ENCODE peak calls at places on chromosomes 7 and 10, in seven cellular contexts. E is thoracic aorta, R is PC-9, Z is Peyer's patch, K is psoas muscle, F is mesendoderm, T is neural progenitor cell. Y is an unnamed sample.
A peak's percentile ranks its signal among the peaks of the same experiment; 100 is the strongest.

GRCh38 chr7:80284848-80285247 is 150.2 kb downstream of the GNAI1 start:
- DNase-seq in E (no peak), R (no peak), Z (no peak), K (no peak), F (no peak), T (no peak), Y (no peak)

GRCh38 chr7:69800495-69800894 is 202.2 kb downstream of the AUTS2 start:
- DNase-seq in E (no peak), R (peak; percentile 56), Z (no peak), K (no peak), F (peak; percentile 97), T (no peak), Y (peak; percentile 47)

GRCh38 chr10:77909021-77909754 is 17.4 kb downstream of the DLG5 start:
- DNase-seq in E (no peak), R (no peak), Z (no peak), K (no peak), F (no peak), T (no peak), Y (no peak)

GRCh38 chr10:91105269-91105668 is 115.2 kb upstream of the PCGF5 start:
- DNase-seq in E (no peak), R (no peak), Z (no peak), K (no peak), F (no peak), T (no peak), Y (no peak)

GRCh38 chr7:98352621-98353020 is 48.3 kb downstream of the BAIAP2L1 start:
- DNase-seq in E (no peak), R (peak; percentile 97), Z (no peak), K (no peak), F (no peak), T (no peak), Y (no peak)

GRCh38 chr7:158076215-158076614 is 511.4 kb downstream of the PTPRN2 start:
- DNase-seq in E (no peak), R (no peak), Z (no peak), K (no peak), F (no peak), T (no peak), Y (no peak)

GRCh38 chr7:1567893-1568292 is 1.9 kb downstream of the PSMG3 start:
- DNase-seq in E (no peak), R (no peak), Z (peak; percentile 51), K (no peak), F (no peak), T (no peak), Y (no peak)

GRCh38 chr10:75999515-76000209 is 568.2 kb downstream of the LRMDA start:
- DNase-seq in E (no peak), R (no peak), Z (no peak), K (no peak), F (no peak), T (no peak), Y (no peak)

GRCh38 chr7:149776305-149776704 is 2.9 kb upstream of the ZNF467 start:
- DNase-seq in E (no peak), R (no peak), Z (no peak), K (peak; percentile 72), F (no peak), T (no peak), Y (peak; percentile 83)

GRCh38 chr7:149776848-149777407 is 3.5 kb upstream of the ZNF467 start:
- DNase-seq in E (no peak), R (no peak), Z (no peak), K (no peak), F (no peak), T (no peak), Y (peak; percentile 45)

GRCh38 chr7:149778327-149778637 is 4.9 kb upstream of the ZNF467 start:
- DNase-seq in E (no peak), R (no peak), Z (no peak), K (no peak), F (no peak), T (no peak), Y (no peak)

GRCh38 chr7:149778696-149779501 is 5.5 kb upstream of the ZNF467 start:
- DNase-seq in E (no peak), R (no peak), Z (no peak), K (no peak), F (no peak), T (no peak), Y (peak; percentile 38)

DNA sequence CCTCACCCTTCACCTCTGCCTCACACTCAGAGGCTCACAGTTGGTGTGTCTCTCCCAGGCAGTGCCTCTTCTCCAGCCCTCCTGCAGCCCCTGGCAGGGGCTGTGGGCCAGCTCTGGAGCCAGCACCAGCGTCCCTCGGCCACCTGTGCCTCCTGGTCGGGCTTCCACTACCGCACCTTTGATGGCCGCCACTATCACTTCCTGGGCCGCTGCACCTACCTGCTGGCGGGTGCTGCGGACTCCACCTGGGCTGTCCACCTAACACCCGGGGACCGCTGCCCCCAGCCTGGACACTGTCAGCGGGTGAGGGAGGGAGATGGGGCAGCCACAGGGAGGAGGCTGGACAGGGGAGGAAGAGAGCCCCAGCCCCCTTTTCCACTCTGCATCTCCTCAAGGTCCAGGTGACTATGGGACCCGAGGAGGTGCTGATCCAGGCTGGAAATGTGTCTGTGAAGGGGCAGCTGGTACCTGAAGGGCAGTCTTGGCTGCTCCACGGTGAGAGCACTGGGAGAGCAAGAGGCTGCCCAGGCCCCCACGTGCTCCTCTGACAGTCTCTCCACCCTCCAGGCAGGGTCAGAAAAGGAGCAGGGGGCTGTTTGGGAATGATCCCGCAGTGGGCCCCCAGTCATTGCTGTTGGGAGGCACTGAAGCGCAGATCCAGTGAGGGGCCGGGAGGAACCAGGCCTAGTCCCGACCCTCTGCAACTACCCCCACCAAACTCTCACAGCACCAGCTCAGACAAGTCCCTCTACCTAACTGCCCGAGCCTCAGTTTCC is 4.4 kb upstream of the ZNF467 start:
- DNase-seq in E (no peak), R (no peak), Z (no peak), K (no peak), F (no peak), T (no peak), Y (no peak)
- H3K4me1 ChIP-seq in E (peaks cover 3% of the 10 kb centered on the region), R (no peaks in the 10 kb centered on the region), Z (peaks cover 9% of the 10 kb centered on the region), K (no peaks in the 10 kb centered on the region), F (no peaks in the 10 kb centered on the region), T (peaks cover 11% of the 10 kb centered on the region), Y (peaks cover 24% of the 10 kb centered on the region)

GRCh38 chr10:93208717-93209464 is 135.2 kb downstream of the CYP26A1 start:
- DNase-seq in E (no peak), R (no peak), Z (no peak), K (no peak), F (no peak), T (no peak), Y (no peak)
- H3K4me1 ChIP-seq in E (no peaks in the 10 kb centered on the region), R (no peaks in the 10 kb centered on the region), Z (no peaks in the 10 kb centered on the region), K (no peaks in the 10 kb centered on the region), F (no peaks in the 10 kb centered on the region), T (no peaks in the 10 kb centered on the region), Y (no peaks in the 10 kb centered on the region)

GRCh38 chr7:117138943-117139690 is 183.7 kb downstream of the WNT2 start:
- DNase-seq in E (no peak), R (no peak), Z (no peak), K (no peak), F (no peak), T (no peak), Y (no peak)

GRCh38 chr7:117137868-117138267 is 184.6 kb downstream of the ST7 start:
- DNase-seq in E (no peak), R (no peak), Z (no peak), K (no peak), F (no peak), T (no peak), Y (no peak)

GRCh38 chr7:117139691-117139984 is 183.2 kb downstream of the WNT2 start:
- DNase-seq in E (no peak), R (no peak), Z (no peak), K (no peak), F (no peak), T (no peak), Y (no peak)

GRCh38 chr7:117135553-117135891 is 182.2 kb downstream of the ST7 start:
- DNase-seq in E (no peak), R (no peak), Z (no peak), K (no peak), F (no peak), T (no peak), Y (no peak)

GRCh38 chr7:117138474-117138873 is 184.4 kb downstream of the WNT2 start:
- DNase-seq in E (no peak), R (no peak), Z (no peak), K (no peak), F (no peak), T (no peak), Y (no peak)
- H3K4me1 ChIP-seq in E (no peaks in the 10 kb centered on the region), R (peaks cover 4% of the 10 kb centered on the region), Z (no peaks in the 10 kb centered on the region), K (no peaks in the 10 kb centered on the region), F (peaks cover 7% of the 10 kb centered on the region), T (peaks cover 8% of the 10 kb centered on the region), Y (peaks cover 11% of the 10 kb centered on the region)

DNA sequence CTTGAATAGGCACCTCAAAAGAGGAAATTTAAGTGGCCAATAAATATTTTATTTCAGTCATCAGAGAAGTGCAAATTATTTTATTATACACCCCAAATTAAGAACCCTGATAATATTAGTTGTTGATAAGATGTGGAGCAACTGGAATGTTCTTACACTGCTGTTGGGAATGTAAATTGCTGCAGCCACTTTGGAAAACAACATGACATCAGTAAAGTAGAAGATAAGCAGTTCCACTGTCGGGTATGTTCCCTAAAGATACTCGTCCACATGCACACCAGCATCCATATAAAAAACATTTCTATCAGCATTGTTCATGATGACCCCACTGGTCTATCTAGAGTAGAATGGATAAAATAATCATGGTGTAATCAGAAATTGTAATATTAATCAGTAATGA is 46.5 kb downstream of the VCL start:
- DNase-seq in E (no peak), R (no peak), Z (no peak), K (no peak), F (no peak), T (no peak), Y (no peak)
- H3K4me1 ChIP-seq in E (peaks cover 57% of the 10 kb centered on the region), R (peaks cover 36% of the 10 kb centered on the region), Z (no peaks in the 10 kb centered on the region), K (peaks cover 74% of the 10 kb centered on the region), F (no peaks in the 10 kb centered on the region), T (no peaks in the 10 kb centered on the region), Y (peaks cover 47% of the 10 kb centered on the region)